ENCODE peak calls at places on chromosome 3, in ten cellular contexts. One of them, this sample, is unnamed.

GRCh38 chr3:140277886-140278285 is 342.9 kb downstream of the CLSTN2 start:
- DNase-seq in OCI-LY7: no peak
- DNase-seq in HCT116: no peak
- DNase-seq in PC-3: no peak
- DNase-seq in Karpas-422: no peak
- DNase-seq in MM.1S: no peak
- DNase-seq in hepatocyte: no peak
- DNase-seq in PC-9: no peak
- DNase-seq in SK-N-SH: no peak
- DNase-seq in GM23248: no peak
- DNase-seq in this sample: no peak

GRCh38 chr3:143885803-143886427 is 37.6 kb upstream of the SLC9A9 start:
- DNase-seq in SK-N-SH: peak; percentile 26
- DNase-seq in PC-3: peak; percentile 53
- DNase-seq in MM.1S: peak; percentile 60
- DNase-seq in hepatocyte: peak; percentile 41
- DNase-seq in PC-9: no peak
- DNase-seq in Karpas-422: peak; percentile 79
- DNase-seq in GM23248: peak; percentile 67
- DNase-seq in HCT116: peak; percentile 16
- DNase-seq in OCI-LY7: peak; percentile 55
- DNase-seq in this sample: peak; percentile 74

GRCh38 chr3:139353920-139354556 is 10.2 kb downstream of the MRPS22 start:
- DNase-seq in MM.1S: peak; percentile 41
- DNase-seq in PC-9: peak; percentile 42
- DNase-seq in hepatocyte: peak; percentile 77
- DNase-seq in OCI-LY7: peak; percentile 40
- DNase-seq in Karpas-422: peak; percentile 61
- DNase-seq in PC-3: peak; percentile 70
- DNase-seq in GM23248: peak; percentile 84
- DNase-seq in HCT116: peak; percentile 60
- DNase-seq in SK-N-SH: peak; percentile 53
- DNase-seq in this sample: peak; percentile 74

GRCh38 chr3:8985411-8985831 is 22.1 kb upstream of the RAD18 start:
- DNase-seq in Karpas-422: no peak
- DNase-seq in PC-9: no peak
- DNase-seq in GM23248: no peak
- DNase-seq in hepatocyte: no peak
- DNase-seq in MM.1S: no peak
- DNase-seq in HCT116: no peak
- DNase-seq in OCI-LY7: no peak
- DNase-seq in PC-3: no peak
- DNase-seq in SK-N-SH: no peak
- DNase-seq in this sample: no peak

GRCh38 chr3:59559721-59560514 is 510.1 kb upstream of the CFAP20DC start:
- DNase-seq in GM23248: peak; percentile 98
- DNase-seq in PC-9: peak; percentile 74
- DNase-seq in SK-N-SH: no peak
- DNase-seq in PC-3: peak; percentile 91
- DNase-seq in hepatocyte: peak; percentile 56
- DNase-seq in OCI-LY7: no peak
- DNase-seq in MM.1S: no peak
- DNase-seq in Karpas-422: no peak
- DNase-seq in HCT116: peak; percentile 23
- DNase-seq in this sample: no peak

GRCh38 chr3:52532517-52532837 is 1.2 kb downstream of the NT5DC2 start:
- DNase-seq in MM.1S: no peak
- DNase-seq in GM23248: peak; percentile 44
- DNase-seq in SK-N-SH: peak; percentile 70
- DNase-seq in hepatocyte: peak; percentile 58
- DNase-seq in OCI-LY7: peak; percentile 58
- DNase-seq in HCT116: no peak
- DNase-seq in PC-9: no peak
- DNase-seq in PC-3: peak; percentile 55
- DNase-seq in Karpas-422: peak; percentile 75
- DNase-seq in this sample: no peak

GRCh38 chr3:99175276-99175801 is 273.8 kb upstream of the DCBLD2 start:
- DNase-seq in PC-9: no peak
- DNase-seq in GM23248: peak; percentile 10
- DNase-seq in PC-3: no peak
- DNase-seq in Karpas-422: no peak
- DNase-seq in SK-N-SH: no peak
- DNase-seq in HCT116: no peak
- DNase-seq in hepatocyte: no peak
- DNase-seq in MM.1S: no peak
- DNase-seq in OCI-LY7: no peak
- DNase-seq in this sample: no peak

GRCh38 chr3:123627673-123628670 is 43.1 kb upstream of the HACD2 start:
- DNase-seq in GM23248: no peak
- DNase-seq in hepatocyte: no peak
- DNase-seq in Karpas-422: no peak
- DNase-seq in OCI-LY7: no peak
- DNase-seq in PC-9: no peak
- DNase-seq in PC-3: no peak
- DNase-seq in SK-N-SH: no peak
- DNase-seq in MM.1S: no peak
- DNase-seq in HCT116: no peak
- DNase-seq in this sample: no peak

GRCh38 chr3:7800006-7800780 is 701.4 kb upstream of the LMCD1 start:
- DNase-seq in PC-3: peak; percentile 6
- DNase-seq in PC-9: no peak
- DNase-seq in hepatocyte: no peak
- DNase-seq in GM23248: no peak
- DNase-seq in MM.1S: no peak
- DNase-seq in SK-N-SH: peak; percentile 1
- DNase-seq in OCI-LY7: no peak
- DNase-seq in HCT116: no peak
- DNase-seq in Karpas-422: peak; percentile 44
- DNase-seq in this sample: peak; percentile 3

GRCh38 chr3:124619887-124620599 is 110.2 kb upstream of the UMPS start:
- DNase-seq in SK-N-SH: no peak
- DNase-seq in OCI-LY7: no peak
- DNase-seq in PC-3: no peak
- DNase-seq in GM23248: no peak
- DNase-seq in Karpas-422: no peak
- DNase-seq in MM.1S: peak; percentile 70
- DNase-seq in HCT116: no peak
- DNase-seq in hepatocyte: no peak
- DNase-seq in PC-9: no peak
- DNase-seq in this sample: no peak

DNA sequence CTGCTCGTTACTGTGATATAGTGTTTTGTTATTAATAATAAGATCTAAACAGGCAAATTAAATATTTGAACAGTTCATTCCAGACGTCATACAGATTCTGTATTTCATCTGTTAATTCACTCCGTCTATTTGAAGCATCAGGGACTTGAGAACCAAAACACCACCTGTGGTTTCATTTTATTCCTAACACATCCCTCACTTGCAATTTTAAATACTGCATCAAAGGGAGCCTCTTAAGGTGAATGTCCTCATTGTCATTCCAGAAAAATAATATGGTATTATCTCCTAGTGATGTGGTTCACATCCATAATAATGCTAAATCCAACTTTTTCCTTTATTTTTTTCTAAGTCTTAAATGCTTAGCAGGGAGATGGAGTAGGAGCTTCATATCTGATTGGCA is 1390.9 kb upstream of the CADM2 start:
- DNase-seq in MM.1S: no peak
- DNase-seq in hepatocyte: no peak
- DNase-seq in HCT116: no peak
- DNase-seq in GM23248: no peak
- DNase-seq in OCI-LY7: no peak
- DNase-seq in SK-N-SH: no peak
- DNase-seq in Karpas-422: no peak
- DNase-seq in PC-9: no peak
- DNase-seq in PC-3: no peak
- DNase-seq in this sample: peak; percentile 5
- H3K4me3 ChIP-seq in MM.1S: no peak overlapping the region
- H3K4me3 ChIP-seq in hepatocyte: no peak overlapping the region
- H3K4me3 ChIP-seq in HCT116: no peak overlapping the region
- H3K4me3 ChIP-seq in GM23248: no peak overlapping the region
- H3K4me3 ChIP-seq in OCI-LY7: no peak overlapping the region
- H3K4me3 ChIP-seq in SK-N-SH: no peak overlapping the region
- H3K4me3 ChIP-seq in Karpas-422: no peak overlapping the region
- H3K4me3 ChIP-seq in PC-9: no peak overlapping the region
- H3K4me3 ChIP-seq in PC-3: peak overlapping the region; percentile 55
- H3K4me3 ChIP-seq in this sample: no peak overlapping the region

DNA sequence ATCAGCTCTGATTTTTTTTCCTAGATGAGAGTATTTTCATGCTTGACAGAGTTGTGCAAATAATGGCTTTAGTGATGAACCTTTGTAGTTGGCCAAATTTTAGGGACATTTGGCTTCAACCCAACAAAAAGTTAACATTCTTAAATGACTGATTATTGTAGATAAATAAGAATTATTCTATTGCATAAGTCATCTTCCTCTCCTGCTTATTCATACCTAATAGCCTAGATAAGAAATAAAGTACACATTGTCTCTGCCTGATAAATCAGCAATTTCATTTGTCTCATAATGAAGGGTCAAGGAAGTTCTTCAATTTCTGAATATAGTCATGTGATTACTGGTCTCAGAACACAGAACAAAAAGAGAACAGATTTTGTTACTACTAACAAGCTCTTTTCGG is 428.9 kb upstream of the IL12A start:
- DNase-seq in PC-3: peak; percentile 44
- DNase-seq in Karpas-422: no peak
- DNase-seq in hepatocyte: no peak
- DNase-seq in OCI-LY7: no peak
- DNase-seq in SK-N-SH: no peak
- DNase-seq in GM23248: no peak
- DNase-seq in HCT116: no peak
- DNase-seq in PC-9: no peak
- DNase-seq in MM.1S: no peak
- DNase-seq in this sample: no peak
- H3K9me2 ChIP-seq in PC-3: no peaks in the 10 kb centered on the region
- H3K9me2 ChIP-seq in Karpas-422: no peaks in the 10 kb centered on the region
- H3K9me2 ChIP-seq in hepatocyte: no peaks in the 10 kb centered on the region
- H3K9me2 ChIP-seq in OCI-LY7: no peaks in the 10 kb centered on the region
- H3K9me2 ChIP-seq in SK-N-SH: no peaks in the 10 kb centered on the region
- H3K9me2 ChIP-seq in GM23248: no peaks in the 10 kb centered on the region
- H3K9me2 ChIP-seq in HCT116: no peaks in the 10 kb centered on the region
- H3K9me2 ChIP-seq in PC-9: no peaks in the 10 kb centered on the region
- H3K9me2 ChIP-seq in MM.1S: no peaks in the 10 kb centered on the region
- H3K9me2 ChIP-seq in this sample: no peaks in the 10 kb centered on the region

GRCh38 chr3:10015476-10015904 is 10.7 kb upstream of the FANCD2 start:
- DNase-seq in hepatocyte: peak; percentile 78
- DNase-seq in PC-9: peak; percentile 73
- DNase-seq in MM.1S: no peak
- DNase-seq in Karpas-422: no peak
- DNase-seq in SK-N-SH: no peak
- DNase-seq in HCT116: no peak
- DNase-seq in PC-3: peak; percentile 75
- DNase-seq in GM23248: peak; percentile 86
- DNase-seq in OCI-LY7: no peak
- DNase-seq in this sample: no peak
- H3K4me3 ChIP-seq in hepatocyte: no peak overlapping the region
- H3K4me3 ChIP-seq in PC-9: peak overlapping the region; percentile 9
- H3K4me3 ChIP-seq in MM.1S: no peak overlapping the region
- H3K4me3 ChIP-seq in Karpas-422: no peak overlapping the region
- H3K4me3 ChIP-seq in SK-N-SH: no peak overlapping the region
- H3K4me3 ChIP-seq in HCT116: no peak overlapping the region
- H3K4me3 ChIP-seq in PC-3: no peak overlapping the region
- H3K4me3 ChIP-seq in GM23248: peak overlapping the region; percentile 15
- H3K4me3 ChIP-seq in OCI-LY7: no peak overlapping the region
- H3K4me3 ChIP-seq in this sample: no peak overlapping the region

GRCh38 chr3:66035763-66036477 is 2.8 kb downstream of the MAGI1 start:
- DNase-seq in MM.1S: no peak
- DNase-seq in GM23248: peak; percentile 30
- DNase-seq in OCI-LY7: no peak
- DNase-seq in HCT116: no peak
- DNase-seq in SK-N-SH: no peak
- DNase-seq in hepatocyte: peak; percentile 30
- DNase-seq in PC-9: peak; percentile 41
- DNase-seq in PC-3: no peak
- DNase-seq in Karpas-422: no peak
- DNase-seq in this sample: peak; percentile 86

GRCh38 chr3:66031102-66031698 is 7.5 kb downstream of the MAGI1 start:
- DNase-seq in PC-9: no peak
- DNase-seq in GM23248: no peak
- DNase-seq in MM.1S: no peak
- DNase-seq in hepatocyte: no peak
- DNase-seq in HCT116: no peak
- DNase-seq in SK-N-SH: no peak
- DNase-seq in Karpas-422: no peak
- DNase-seq in PC-3: no peak
- DNase-seq in OCI-LY7: no peak
- DNase-seq in this sample: no peak

GRCh38 chr3:66036586-66037061 is 2.1 kb downstream of the MAGI1 start:
- DNase-seq in hepatocyte: peak; percentile 39
- DNase-seq in Karpas-422: no peak
- DNase-seq in HCT116: no peak
- DNase-seq in GM23248: peak; percentile 19
- DNase-seq in SK-N-SH: no peak
- DNase-seq in OCI-LY7: no peak
- DNase-seq in PC-3: no peak
- DNase-seq in MM.1S: no peak
- DNase-seq in PC-9: no peak
- DNase-seq in this sample: peak; percentile 72

GRCh38 chr3:66037330-66037985 is 1.3 kb downstream of the MAGI1 start:
- DNase-seq in MM.1S: peak; percentile 60
- DNase-seq in Karpas-422: no peak
- DNase-seq in PC-9: peak; percentile 46
- DNase-seq in OCI-LY7: no peak
- DNase-seq in HCT116: no peak
- DNase-seq in PC-3: peak; percentile 40
- DNase-seq in SK-N-SH: peak; percentile 57
- DNase-seq in hepatocyte: peak; percentile 81
- DNase-seq in GM23248: peak; percentile 77
- DNase-seq in this sample: peak; percentile 86

GRCh38 chr3:66033241-66034138 is 5.2 kb downstream of the MAGI1 start:
- DNase-seq in GM23248: no peak
- DNase-seq in PC-3: no peak
- DNase-seq in hepatocyte: no peak
- DNase-seq in OCI-LY7: no peak
- DNase-seq in HCT116: no peak
- DNase-seq in SK-N-SH: no peak
- DNase-seq in MM.1S: no peak
- DNase-seq in PC-9: no peak
- DNase-seq in Karpas-422: no peak
- DNase-seq in this sample: no peak
- H3K9me2 ChIP-seq in GM23248: no peaks in the 10 kb centered on the region
- H3K9me2 ChIP-seq in PC-3: no peaks in the 10 kb centered on the region
- H3K9me2 ChIP-seq in hepatocyte: no peaks in the 10 kb centered on the region
- H3K9me2 ChIP-seq in OCI-LY7: no peaks in the 10 kb centered on the region
- H3K9me2 ChIP-seq in HCT116: no peaks in the 10 kb centered on the region
- H3K9me2 ChIP-seq in SK-N-SH: no peaks in the 10 kb centered on the region
- H3K9me2 ChIP-seq in MM.1S: no peaks in the 10 kb centered on the region
- H3K9me2 ChIP-seq in PC-9: no peaks in the 10 kb centered on the region
- H3K9me2 ChIP-seq in Karpas-422: no peaks in the 10 kb centered on the region
- H3K9me2 ChIP-seq in this sample: peaks cover 9% of the 10 kb centered on the region

This sample was measured in GM23338.